ENCODE peak calls at places on chromosomes 12 and 14, in five cellular contexts. One of them, this sample, is unnamed. For H3K27me3 and H3K9me3, the result is how much of the 10 kb centered on the place peaks cover.

GRCh38 chr12:95115641-95116040 is 42.2 kb upstream of the NR2C1 start:
- DNase-seq in iPS DF 6.9: no peak
- DNase-seq in fibroblast of lung: peak
- DNase-seq in heart left ventricle: no peak
- DNase-seq in Caco-2: no peak
- DNase-seq in this sample: peak

GRCh38 chr14:75081835-75082234 is 12.4 kb downstream of the ZC2HC1C start:
- DNase-seq in iPS DF 6.9: no peak
- DNase-seq in fibroblast of lung: no peak
- DNase-seq in heart left ventricle: no peak
- DNase-seq in Caco-2: no peak
- DNase-seq in this sample: no peak

GRCh38 chr12:63064080-63064479 is 86.9 kb downstream of the AVPR1A start:
- DNase-seq in iPS DF 6.9: no peak
- DNase-seq in fibroblast of lung: peak
- DNase-seq in heart left ventricle: no peak
- DNase-seq in Caco-2: no peak
- DNase-seq in this sample: peak

GRCh38 chr14:74973003-74973614 is 17.7 kb upstream of the PGF start:
- DNase-seq in iPS DF 6.9: no peak
- DNase-seq in fibroblast of lung: no peak
- DNase-seq in heart left ventricle: peak
- DNase-seq in Caco-2: no peak
- DNase-seq in this sample: no peak

GRCh38 chr12:90940872-90941499 is 14.0 kb downstream of the CCER1 start:
- DNase-seq in iPS DF 6.9: no peak
- DNase-seq in fibroblast of lung: peak
- DNase-seq in heart left ventricle: no peak
- DNase-seq in Caco-2: no peak
- DNase-seq in this sample: peak

GRCh38 chr14:43778607-43778955 is 728.5 kb downstream of the FSCB start:
- DNase-seq in iPS DF 6.9: no peak
- DNase-seq in fibroblast of lung: no peak
- DNase-seq in heart left ventricle: no peak
- DNase-seq in Caco-2: no peak
- DNase-seq in this sample: no peak

GRCh38 chr12:13980548-13981295 is 680 bp downstream of the GRIN2B start:
- DNase-seq in iPS DF 6.9: no peak
- DNase-seq in fibroblast of lung: no peak
- DNase-seq in heart left ventricle: no peak
- DNase-seq in Caco-2: no peak
- DNase-seq in this sample: no peak

GRCh38 chr12:124720019-124720686 is 143.5 kb downstream of the SCARB1 start:
- DNase-seq in iPS DF 6.9: no peak
- DNase-seq in fibroblast of lung: peak
- DNase-seq in heart left ventricle: no peak
- DNase-seq in Caco-2: no peak
- DNase-seq in this sample: peak

DNA sequence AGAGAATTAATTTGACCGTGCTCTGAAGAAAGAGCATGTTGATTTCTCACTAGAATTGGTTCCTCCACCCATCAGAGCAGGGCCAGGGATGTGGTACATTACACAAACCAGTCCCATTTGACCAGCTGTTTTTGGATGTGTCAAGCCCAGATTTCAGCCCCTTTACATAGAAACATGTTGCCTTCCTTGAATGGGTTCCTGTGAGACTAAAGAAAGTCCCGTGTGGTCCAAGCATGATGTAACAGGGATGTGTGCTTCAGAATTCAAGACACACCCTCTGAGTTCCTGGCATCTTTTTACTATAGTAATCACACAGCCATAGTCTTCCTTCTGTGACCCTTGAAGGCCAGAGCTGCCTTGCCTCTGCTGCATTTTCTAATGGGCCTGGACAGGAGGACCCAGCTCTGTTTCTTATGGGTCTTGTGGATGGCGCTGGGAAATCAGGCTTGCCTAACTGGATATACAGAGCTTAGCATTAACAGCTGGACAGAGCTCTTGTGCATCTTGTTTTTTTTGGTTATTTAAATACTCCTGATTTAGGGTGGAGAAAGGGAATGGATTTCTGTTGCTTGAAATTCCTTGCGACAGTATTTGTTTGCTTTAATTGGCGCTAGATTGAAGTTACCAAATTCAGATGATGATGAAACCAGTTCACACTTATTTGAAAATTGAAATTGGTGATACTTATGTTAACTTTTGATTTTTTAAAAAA is 341.0 kb downstream of the ZFP36L1 start:
- DNase-seq in iPS DF 6.9: no peak
- DNase-seq in fibroblast of lung: peak
- DNase-seq in heart left ventricle: peak
- DNase-seq in Caco-2: no peak
- DNase-seq in this sample: no peak
- H3K27me3 ChIP-seq in iPS DF 6.9: under half
- H3K27me3 ChIP-seq in fibroblast of lung: under half
- H3K27me3 ChIP-seq in heart left ventricle: under half
- H3K27me3 ChIP-seq in Caco-2: under half
- H3K27me3 ChIP-seq in this sample: under half

DNA sequence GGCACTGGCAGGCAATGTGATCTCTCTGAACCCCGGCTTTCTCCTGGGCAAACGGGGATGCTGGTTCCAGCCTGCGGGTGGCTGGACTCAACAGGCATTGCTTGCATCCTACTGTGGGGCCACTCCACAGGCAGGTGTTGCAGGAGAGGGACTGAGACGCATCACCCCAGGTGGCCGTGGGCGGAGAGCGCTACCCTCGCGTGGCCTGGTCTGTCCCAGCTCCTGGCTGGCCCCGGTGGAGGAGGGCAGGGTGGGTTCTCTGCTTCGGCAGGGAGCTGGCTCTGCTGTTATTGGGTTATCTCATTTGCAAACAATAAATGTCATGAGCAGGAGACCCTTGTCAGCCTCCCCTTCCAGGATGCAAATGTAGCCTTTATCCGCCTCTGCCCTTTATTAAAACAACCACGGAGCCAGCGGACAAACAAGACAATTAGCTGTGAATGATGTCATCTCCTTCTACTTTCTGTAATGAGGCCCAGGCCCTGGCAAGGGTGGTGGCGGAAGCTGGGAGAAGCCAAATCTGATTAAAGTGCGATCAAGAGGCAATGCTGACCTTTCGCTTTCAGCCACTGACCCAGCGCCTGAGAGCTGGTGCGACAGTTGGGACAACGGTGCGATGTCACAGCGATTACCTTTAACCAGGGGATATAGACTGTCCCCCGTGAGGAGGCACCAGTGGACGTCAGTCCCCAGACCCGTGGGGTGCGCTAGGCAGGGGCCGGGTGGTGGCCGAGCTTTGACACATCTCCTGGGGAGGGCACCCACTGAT is 161.8 kb downstream of the KIF26A start:
- DNase-seq in iPS DF 6.9: no peak
- DNase-seq in fibroblast of lung: no peak
- DNase-seq in heart left ventricle: peak
- DNase-seq in Caco-2: no peak
- DNase-seq in this sample: no peak
- H3K9me3 ChIP-seq in iPS DF 6.9: under half
- H3K9me3 ChIP-seq in fibroblast of lung: under half
- H3K9me3 ChIP-seq in heart left ventricle: under half
- H3K9me3 ChIP-seq in Caco-2: under half
- H3K9me3 ChIP-seq in this sample: under half

DNA sequence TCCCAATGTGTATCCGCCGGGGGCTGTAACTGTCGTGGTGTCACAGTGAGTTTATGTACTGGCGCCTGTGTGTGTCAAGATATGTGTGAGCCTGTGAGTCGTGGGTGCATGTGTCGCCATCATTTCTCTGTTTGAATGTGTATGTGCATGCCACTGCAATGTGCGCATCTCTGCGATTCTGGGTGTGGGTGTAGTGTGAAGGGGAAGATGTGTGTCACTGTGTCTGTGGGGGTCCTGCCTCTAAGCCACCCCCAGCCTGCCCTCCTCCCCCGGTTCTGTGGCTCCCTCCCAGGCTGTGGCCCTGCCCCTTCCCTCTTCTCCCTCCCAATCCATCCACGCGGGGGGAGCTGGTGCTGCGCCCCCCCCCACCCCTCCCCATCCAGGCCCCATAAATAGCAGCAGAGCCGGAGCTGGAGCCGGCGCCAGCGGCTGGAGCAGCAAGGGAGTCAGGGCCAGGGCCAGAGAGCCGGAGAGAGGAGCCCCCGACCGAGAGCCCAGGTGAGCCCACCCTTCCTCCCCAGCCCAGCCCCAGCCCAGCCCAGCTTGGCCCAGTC is at the start of gene CPNE6:
- DNase-seq in iPS DF 6.9: no peak
- DNase-seq in fibroblast of lung: no peak
- DNase-seq in heart left ventricle: no peak
- DNase-seq in Caco-2: no peak
- DNase-seq in this sample: no peak
- H3K27me3 ChIP-seq in iPS DF 6.9: under half
- H3K27me3 ChIP-seq in fibroblast of lung: under half
- H3K27me3 ChIP-seq in heart left ventricle: under half
- H3K27me3 ChIP-seq in Caco-2: under half
- H3K27me3 ChIP-seq in this sample: under half

DNA sequence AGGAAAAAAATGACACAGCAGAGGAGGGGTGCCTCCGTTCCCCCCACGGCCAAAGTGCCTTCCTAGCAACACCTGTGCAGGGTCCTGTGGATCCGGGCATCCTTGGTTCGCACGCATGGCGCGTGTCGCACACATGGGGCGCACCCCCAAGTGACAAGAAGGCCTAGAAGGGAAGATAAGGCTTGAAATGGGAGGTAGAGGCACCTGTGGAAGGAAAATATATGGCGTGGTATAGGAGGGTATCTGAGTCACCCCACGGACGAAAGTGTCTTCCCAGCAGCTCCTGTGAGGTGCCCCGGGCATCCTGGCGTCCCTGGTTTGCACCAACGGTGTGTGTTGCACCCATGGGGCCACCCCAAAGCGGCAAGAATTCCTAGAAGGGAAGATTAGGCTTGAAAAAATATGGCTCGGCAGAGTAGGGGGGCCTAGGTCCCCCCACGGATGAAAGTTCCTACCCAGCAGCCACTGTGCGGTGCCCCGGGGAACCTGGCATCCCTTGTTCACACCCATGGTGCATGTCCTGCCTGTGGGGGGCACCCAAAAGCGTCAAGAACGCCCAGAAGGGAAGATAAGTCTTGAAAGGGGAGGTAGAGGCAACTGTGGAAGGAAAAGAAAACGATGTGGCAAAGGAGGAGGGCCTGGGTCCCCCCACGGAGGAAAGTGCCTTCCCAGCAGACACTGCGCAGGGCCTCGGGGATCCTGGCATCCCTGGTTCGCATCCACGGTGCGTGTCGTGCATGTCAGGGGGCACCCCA is 280.0 kb downstream of the ALG10 start:
- DNase-seq in iPS DF 6.9: no peak
- DNase-seq in fibroblast of lung: no peak
- DNase-seq in heart left ventricle: no peak
- DNase-seq in Caco-2: no peak
- DNase-seq in this sample: no peak
- H3K9me3 ChIP-seq in iPS DF 6.9: under half
- H3K9me3 ChIP-seq in fibroblast of lung: under half
- H3K9me3 ChIP-seq in heart left ventricle: under half
- H3K9me3 ChIP-seq in Caco-2: under half
- H3K9me3 ChIP-seq in this sample: half or more

GRCh38 chr14:66999978-67000377 is 189.3 kb upstream of the GARIN2 start:
- DNase-seq in iPS DF 6.9: no peak
- DNase-seq in fibroblast of lung: no peak
- DNase-seq in heart left ventricle: no peak
- DNase-seq in Caco-2: no peak
- DNase-seq in this sample: no peak

GRCh38 chr14:66993512-66993911 is 195.7 kb upstream of the GARIN2 start:
- DNase-seq in iPS DF 6.9: no peak
- DNase-seq in fibroblast of lung: no peak
- DNase-seq in heart left ventricle: no peak
- DNase-seq in Caco-2: no peak
- DNase-seq in this sample: no peak

GRCh38 chr14:66992776-66993175 is 196.5 kb upstream of the GARIN2 start:
- DNase-seq in iPS DF 6.9: no peak
- DNase-seq in fibroblast of lung: no peak
- DNase-seq in heart left ventricle: no peak
- DNase-seq in Caco-2: no peak
- DNase-seq in this sample: no peak

GRCh38 chr14:67003009-67003753 is 186.1 kb upstream of the GARIN2 start:
- DNase-seq in iPS DF 6.9: no peak
- DNase-seq in fibroblast of lung: no peak
- DNase-seq in heart left ventricle: no peak
- DNase-seq in Caco-2: no peak
- DNase-seq in this sample: peak

GRCh38 chr14:66998013-66998412 is 191.2 kb upstream of the GARIN2 start:
- DNase-seq in iPS DF 6.9: no peak
- DNase-seq in fibroblast of lung: no peak
- DNase-seq in heart left ventricle: no peak
- DNase-seq in Caco-2: no peak
- DNase-seq in this sample: no peak
- H3K27me3 ChIP-seq in iPS DF 6.9: under half
- H3K27me3 ChIP-seq in fibroblast of lung: under half
- H3K27me3 ChIP-seq in heart left ventricle: under half
- H3K27me3 ChIP-seq in Caco-2: under half
- H3K27me3 ChIP-seq in this sample: under half

GRCh38 chr12:131038961-131039360 is 85.3 kb downstream of the ADGRD1 start:
- DNase-seq in iPS DF 6.9: no peak
- DNase-seq in fibroblast of lung: no peak
- DNase-seq in heart left ventricle: no peak
- DNase-seq in Caco-2: no peak
- DNase-seq in this sample: no peak

GRCh38 chr12:131039551-131039950 is 85.8 kb downstream of the ADGRD1 start:
- DNase-seq in iPS DF 6.9: no peak
- DNase-seq in fibroblast of lung: no peak
- DNase-seq in heart left ventricle: no peak
- DNase-seq in Caco-2: no peak
- DNase-seq in this sample: no peak

GRCh38 chr12:131041968-131042847 is 88.5 kb downstream of the ADGRD1 start:
- DNase-seq in iPS DF 6.9: no peak
- DNase-seq in fibroblast of lung: no peak
- DNase-seq in heart left ventricle: no peak
- DNase-seq in Caco-2: no peak
- DNase-seq in this sample: no peak

GRCh38 chr12:131041216-131041967 is 87.7 kb downstream of the ADGRD1 start:
- DNase-seq in iPS DF 6.9: no peak
- DNase-seq in fibroblast of lung: no peak
- DNase-seq in heart left ventricle: no peak
- DNase-seq in Caco-2: no peak
- DNase-seq in this sample: no peak

GRCh38 chr12:131040491-131040890 is 86.8 kb downstream of the ADGRD1 start:
- DNase-seq in iPS DF 6.9: no peak
- DNase-seq in fibroblast of lung: no peak
- DNase-seq in heart left ventricle: no peak
- DNase-seq in Caco-2: no peak
- DNase-seq in this sample: no peak
- H3K9me3 ChIP-seq in iPS DF 6.9: under half
- H3K9me3 ChIP-seq in fibroblast of lung: under half
- H3K9me3 ChIP-seq in heart left ventricle: under half
- H3K9me3 ChIP-seq in Caco-2: under half
- H3K9me3 ChIP-seq in this sample: under half

GRCh38 chr14:88323520-88324199 is 591 bp upstream of the KCNK10 start:
- DNase-seq in iPS DF 6.9: no peak
- DNase-seq in fibroblast of lung: no peak
- DNase-seq in heart left ventricle: no peak
- DNase-seq in Caco-2: no peak
- DNase-seq in this sample: no peak
- H3K27me3 ChIP-seq in iPS DF 6.9: half or more
- H3K27me3 ChIP-seq in fibroblast of lung: under half
- H3K27me3 ChIP-seq in heart left ventricle: half or more
- H3K27me3 ChIP-seq in Caco-2: under half
- H3K27me3 ChIP-seq in this sample: half or more